ENCODE peak calls at places on chromosomes 2 and 18, in five cellular contexts. F is GM12865, S is fibroblast of mammary gland, J is activated B cell treated with CpG ODN at 0.5 μM for 24 hours, D is foreskin fibroblast. Y is an unnamed sample.
A peak's percentile ranks its signal among the peaks of the same experiment; 100 is the strongest.

GRCh38 chr2:31476511-31477171 is 62.1 kb upstream of the XDH start:
- DNase-seq in F (no peak), S (peak; percentile 63), J (no peak), D (peak; percentile 49), Y (no peak)

GRCh38 chr18:30748541-30748940 is 294.0 kb downstream of the DSC3 start:
- DNase-seq in F (no peak), S (no peak), J (no peak), D (no peak), Y (no peak)

GRCh38 chr2:169796441-169796840 is 2.2 kb upstream of the SSB start:
- DNase-seq in F (no peak), S (no peak), J (no peak), D (no peak), Y (no peak)

GRCh38 chr2:133755515-133756311 is 187.4 kb upstream of the NCKAP5 start:
- DNase-seq in F (no peak), S (peak; percentile 38), J (no peak), D (peak; percentile 46), Y (no peak)

GRCh38 chr2:187299122-187299906 is 148.7 kb downstream of the CALCRL start:
- DNase-seq in F (peak; percentile 24), S (peak; percentile 76), J (no peak), D (no peak), Y (no peak)

GRCh38 chr2:80896576-80896975 is 592.0 kb upstream of the LRRTM1 start:
- DNase-seq in F (peak; percentile 39), S (no peak), J (no peak), D (no peak), Y (no peak)

GRCh38 chr2:29130295-29130694 is 15.1 kb downstream of the CLIP4 start:
- DNase-seq in F (peak; percentile 66), S (peak; percentile 85), J (no peak), D (peak; percentile 64), Y (no peak)

GRCh38 chr2:134778372-134778771 is 59.6 kb upstream of the TMEM163 start:
- DNase-seq in F (no peak), S (no peak), J (no peak), D (no peak), Y (no peak)

GRCh38 chr2:152497481-152498052 is 162.6 kb downstream of the FMNL2 start:
- DNase-seq in F (peak; percentile 50), S (peak; percentile 48), J (no peak), D (no peak), Y (no peak)

GRCh38 chr2:50492452-50492851 is 539.5 kb downstream of the NRXN1 start:
- DNase-seq in F (peak; percentile 72), S (peak; percentile 54), J (no peak), D (peak; percentile 17), Y (no peak)

GRCh38 chr2:157261199-157261782 is 3.8 kb downstream of the GALNT5 start:
- DNase-seq in F (no peak), S (peak; percentile 78), J (no peak), D (peak; percentile 44), Y (no peak)

GRCh38 chr2:178796079-178796677 is 11.0 kb downstream of the TTN start:
- DNase-seq in F (peak; percentile 54), S (peak; percentile 72), J (no peak), D (peak; percentile 5), Y (no peak)

GRCh38 chr2:109102588-109103233 is 26.3 kb upstream of the SH3RF3 start:
- DNase-seq in F (no peak), S (no peak), J (no peak), D (no peak), Y (peak; percentile 19)

GRCh38 chr2:178915423-178915822 is 108.2 kb upstream of the TTN start:
- DNase-seq in F (no peak), S (no peak), J (no peak), D (no peak), Y (no peak)

GRCh38 chr2:201130524-201131186 is 14.7 kb downstream of the CFLAR start:
- DNase-seq in F (peak; percentile 66), S (peak; percentile 88), J (no peak), D (peak; percentile 75), Y (peak; percentile 51)

GRCh38 chr2:209661286-209661685 is 110.3 kb upstream of the UNC80 start:
- DNase-seq in F (no peak), S (no peak), J (no peak), D (no peak), Y (no peak)

GRCh38 chr18:79855147-79855910 is 57.6 kb downstream of the KCNG2 start:
- DNase-seq in F (peak; percentile 55), S (no peak), J (no peak), D (no peak), Y (peak; percentile 77)

GRCh38 chr2:64865073-64865830 is 123.9 kb upstream of the SLC1A4 start:
- DNase-seq in F (peak; percentile 69), S (peak; percentile 77), J (peak; percentile 76), D (peak; percentile 71), Y (peak; percentile 90)

GRCh38 chr2:15754703-15755099 is 163.0 kb downstream of the DDX1 start:
- DNase-seq in F (no peak), S (no peak), J (no peak), D (no peak), Y (no peak)

GRCh38 chr2:197311521-197312033 is 997 bp upstream of the ANKRD44 start:
- DNase-seq in F (no peak), S (no peak), J (no peak), D (no peak), Y (no peak)

GRCh38 chr2:96811916-96812315 is 4.2 kb upstream of the CNNM3 start:
- DNase-seq in F (no peak), S (peak; percentile 87), J (no peak), D (peak; percentile 35), Y (no peak)

GRCh38 chr18:8705941-8706544 is 687 bp downstream of the MTCL1 start:
- DNase-seq in F (no peak), S (no peak), J (peak; percentile 52), D (no peak), Y (peak; percentile 85)

GRCh38 chr18:2402084-2402483 is 169.2 kb downstream of the METTL4 start:
- DNase-seq in F (no peak), S (peak; percentile 4), J (no peak), D (no peak), Y (no peak)

GRCh38 chr2:96698221-96698861 is 41.5 kb downstream of the LMAN2L start:
- DNase-seq in F (no peak), S (no peak), J (no peak), D (no peak), Y (no peak)

GRCh38 chr2:227818569-227819397 is 5.1 kb downstream of the CCL20 start:
- DNase-seq in F (no peak), S (no peak), J (no peak), D (peak; percentile 98), Y (no peak)

GRCh38 chr2:100393362-100393761 is 24.1 kb downstream of the CHST10 start:
- DNase-seq in F (no peak), S (no peak), J (no peak), D (no peak), Y (no peak)

GRCh38 chr2:222298311-222299150 is at the start of gene PAX3:
- DNase-seq in F (no peak), S (peak; percentile 34), J (no peak), D (peak; percentile 89), Y (peak; percentile 84)

GRCh38 chr18:65725421-65726050 is 25.3 kb upstream of the CDH7 start:
- DNase-seq in F (peak; percentile 1), S (no peak), J (no peak), D (no peak), Y (no peak)

GRCh38 chr18:51614033-51614432 is 416.6 kb upstream of the MEX3C start:
- DNase-seq in F (no peak), S (peak; percentile 1), J (no peak), D (no peak), Y (no peak)

GRCh38 chr18:57668021-57668420 is 46.4 kb upstream of the NARS1 start:
- DNase-seq in F (no peak), S (no peak), J (no peak), D (no peak), Y (no peak)

GRCh38 chr2:11869423-11869991 is 123.1 kb downstream of the LPIN1 start:
- DNase-seq in F (no peak), S (no peak), J (no peak), D (no peak), Y (peak; percentile 44)

GRCh38 chr2:25103287-25103871 is 61.5 kb downstream of the EFR3B start:
- DNase-seq in F (no peak), S (peak; percentile 95), J (no peak), D (peak; percentile 73), Y (no peak)

GRCh38 chr2:156892449-156893335 is 364.8 kb upstream of the GALNT5 start:
- DNase-seq in F (peak; percentile 52), S (peak; percentile 68), J (no peak), D (peak; percentile 21), Y (no peak)

GRCh38 chr2:106759962-106760361 is 126.0 kb downstream of the ST6GAL2 start:
- DNase-seq in F (no peak), S (no peak), J (no peak), D (no peak), Y (no peak)

DNA sequence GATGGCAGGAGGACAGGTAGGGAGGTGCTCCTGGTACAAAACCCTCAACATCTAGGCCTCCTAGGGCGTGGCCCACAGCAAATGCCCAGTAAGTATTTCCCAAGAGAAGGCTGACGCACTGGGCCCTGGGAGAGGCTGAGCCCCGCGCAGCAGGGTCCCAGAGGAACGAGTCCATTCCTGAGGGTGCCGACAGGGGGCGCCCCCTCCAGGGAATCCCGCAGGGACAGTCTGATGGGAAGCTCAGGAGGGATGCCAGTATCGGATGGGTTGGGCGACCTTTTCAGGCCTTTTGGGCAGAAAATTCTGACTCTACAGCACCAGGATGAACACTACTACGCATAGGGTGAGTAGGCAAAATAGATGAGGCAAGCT is 8.8 kb downstream of the BOLA3 start:
- DNase-seq in F (no peak), S (no peak), J (no peak), D (no peak), Y (peak; percentile 84)
- TF ChIP-seq CTCF in F (no peak), S (peak; percentile 17), J (no peak), D (no peak), Y (no peak)

GRCh38 chr2:58803192-58803591 is 562.1 kb upstream of the FANCL start:
- DNase-seq in F (no peak), S (no peak), J (no peak), D (no peak), Y (no peak)
- TF ChIP-seq CTCF in F (no peak), S (no peak), J (no peak), D (no peak), Y (no peak)

DNA sequence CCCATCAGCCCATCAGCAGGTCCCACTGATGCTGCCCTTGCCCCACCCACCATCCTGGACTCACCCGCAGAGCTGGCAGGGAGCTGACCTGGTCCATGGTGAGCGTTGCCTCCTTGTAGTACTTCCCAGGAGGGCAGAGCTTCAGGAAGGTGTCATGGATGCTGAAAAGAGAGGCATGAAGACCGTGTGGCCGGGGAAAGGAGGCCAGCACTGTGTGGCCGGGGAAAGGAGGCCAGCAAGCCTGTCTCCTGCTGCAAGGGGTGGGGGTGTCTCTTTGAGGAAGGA is 11.9 kb downstream of the CIB4 start:
- DNase-seq in F (no peak), S (no peak), J (no peak), D (no peak), Y (no peak)
- TF ChIP-seq CTCF in F (no peak), S (no peak), J (no peak), D (no peak), Y (no peak)

DNA sequence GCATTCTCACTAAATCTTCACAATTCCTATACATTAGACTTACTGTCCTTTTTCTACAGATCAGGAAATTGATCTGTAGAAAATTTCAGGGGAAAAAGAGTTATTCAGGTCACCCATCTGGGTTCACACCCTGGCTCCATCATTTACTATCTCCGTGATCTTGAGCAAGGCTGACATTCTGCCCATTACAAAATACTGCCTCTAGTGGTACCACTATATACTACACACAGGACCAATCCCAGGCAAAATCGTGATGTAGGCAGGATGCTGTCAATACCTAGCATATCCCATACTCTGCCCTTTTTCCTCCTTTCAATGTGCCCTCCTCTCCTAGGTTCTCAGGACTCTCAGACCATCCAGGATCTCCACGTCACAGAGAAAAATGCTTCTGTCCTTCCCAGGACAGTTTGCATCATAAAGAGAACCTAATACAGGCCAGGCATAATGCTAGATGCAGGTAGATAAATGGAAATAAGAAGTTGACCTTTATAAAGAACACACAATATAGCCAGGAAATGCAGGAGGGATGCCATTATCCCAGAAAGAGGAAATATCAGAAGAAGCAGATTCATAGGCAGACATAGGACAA is 101.9 kb downstream of the CDH20 start:
- DNase-seq in F (peak; percentile 22), S (peak; percentile 19), J (no peak), D (no peak), Y (no peak)
- TF ChIP-seq CTCF in F (peak; percentile 66), S (peak; percentile 63), J (no peak), D (peak; percentile 47), Y (peak; percentile 65)

Y was measured in osteocyte.